ENCODE peak calls at places on chromosomes 6 and 20, in nine cellular contexts. R is gastrocnemius medialis, W is ovary, G is heart left ventricle, N is adrenal gland, O is tibial nerve, B is stomach, F is A549, D is upper lobe of left lung. T is an unnamed sample.

GRCh38 chr6:158279615-158280014 is 32.6 kb upstream of the TULP4 start:
- DNase-seq in R (no peak), W (peak; percentile 59), G (no peak), N (no peak), O (no peak), B (no peak), F (no peak), D (no peak), T (peak; percentile 61)

GRCh38 chr6:106226676-106227075 is 98.9 kb downstream of the ATG5 start:
- DNase-seq in R (no peak), W (no peak), G (no peak), N (no peak), O (no peak), B (no peak), F (no peak), D (no peak), T (no peak)

GRCh38 chr6:99979953-99980352 is 14.1 kb downstream of the MCHR2 start:
- DNase-seq in R (no peak), W (no peak), G (no peak), N (no peak), O (no peak), B (no peak), F (no peak), D (no peak), T (no peak)

GRCh38 chr6:134909701-134910595 is 40.0 kb downstream of the ALDH8A1 start:
- DNase-seq in R (no peak), W (no peak), G (no peak), N (peak; percentile 31), O (no peak), B (no peak), F (no peak), D (no peak), T (no peak)

GRCh38 chr20:39661833-39662232 is 699.7 kb downstream of the DHX35 start:
- DNase-seq in R (no peak), W (no peak), G (no peak), N (no peak), O (no peak), B (no peak), F (peak; percentile 11), D (no peak), T (no peak)

GRCh38 chr6:145214570-145214969 is 520.8 kb downstream of the EPM2A start:
- DNase-seq in R (no peak), W (no peak), G (no peak), N (no peak), O (no peak), B (no peak), F (peak; percentile 13), D (no peak), T (no peak)

GRCh38 chr20:36311141-36311853 is 5.2 kb downstream of the DLGAP4 start:
- DNase-seq in R (no peak), W (no peak), G (no peak), N (no peak), O (no peak), B (no peak), F (no peak), D (no peak), T (no peak)

GRCh38 chr20:46709459-46710148 is at the start of gene SLC2A10:
- DNase-seq in R (no peak), W (peak; percentile 76), G (peak; percentile 59), N (peak; percentile 40), O (peak; percentile 38), B (peak; percentile 73), F (no peak), D (peak; percentile 93), T (peak; percentile 54)

GRCh38 chr6:161181136-161181535 is 92.7 kb downstream of the AGPAT4 start:
- DNase-seq in R (no peak), W (no peak), G (no peak), N (no peak), O (no peak), B (no peak), F (no peak), D (no peak), T (no peak)

GRCh38 chr6:13813621-13814175 is 659 bp downstream of the MCUR1 start:
- DNase-seq in R (no peak), W (peak; percentile 77), G (peak; percentile 72), N (peak; percentile 52), O (no peak), B (peak; percentile 58), F (peak; percentile 58), D (no peak), T (peak; percentile 61)

GRCh38 chr6:38134704-38135088 is 315.2 kb downstream of the ZFAND3 start:
- DNase-seq in R (no peak), W (no peak), G (no peak), N (no peak), O (no peak), B (no peak), F (no peak), D (no peak), T (no peak)

GRCh38 chr20:11995750-11996567 is 78.3 kb downstream of the BTBD3 start:
- DNase-seq in R (no peak), W (no peak), G (peak; percentile 12), N (no peak), O (peak; percentile 14), B (no peak), F (no peak), D (no peak), T (no peak)

GRCh38 chr20:31673435-31673834 is 35.7 kb downstream of the COX4I2 start:
- DNase-seq in R (no peak), W (no peak), G (no peak), N (no peak), O (no peak), B (no peak), F (no peak), D (no peak), T (no peak)
- TF ChIP-seq POLR2A in R (no peak), W (no peak), G (no peak), N (no peak), O (no peak), B (no peak), F (no peak), D (no peak), T (no peak)

GRCh38 chr6:142376115-142376514 is 74.3 kb downstream of the ADGRG6 start:
- DNase-seq in R (no peak), W (no peak), G (no peak), N (no peak), O (no peak), B (no peak), F (peak; percentile 61), D (no peak), T (no peak)
- H3K4me1 ChIP-seq in R (no peaks in the 10 kb centered on the region), W (no peaks in the 10 kb centered on the region), G (peaks cover 9% of the 10 kb centered on the region), N (no peaks in the 10 kb centered on the region), O (peaks cover 21% of the 10 kb centered on the region), B (peaks cover 14% of the 10 kb centered on the region), F (peaks cover 84% of the 10 kb centered on the region), D (peaks cover 30% of the 10 kb centered on the region), T (no peaks in the 10 kb centered on the region)

DNA sequence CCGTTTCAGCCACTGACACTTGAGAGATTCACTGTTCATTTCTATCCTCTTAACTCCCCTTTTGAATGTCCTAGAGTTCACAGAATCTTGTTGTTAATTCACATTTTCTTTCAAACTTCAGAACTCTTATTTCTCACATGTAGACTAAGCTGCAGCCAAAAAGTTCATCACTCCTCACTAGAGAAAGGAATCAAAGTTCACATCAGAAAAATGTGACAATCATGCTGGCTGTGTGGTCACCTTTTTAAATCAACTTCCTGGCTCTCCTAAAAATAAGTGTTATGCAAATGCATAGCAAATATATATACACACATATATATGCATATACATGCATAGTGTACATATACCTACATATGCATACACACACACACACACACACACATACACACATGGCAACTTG is 123.0 kb downstream of the CBLN4 start:
- DNase-seq in R (no peak), W (no peak), G (no peak), N (no peak), O (no peak), B (no peak), F (no peak), D (no peak), T (no peak)
- H3K9me3 ChIP-seq in R (no peaks in the 10 kb centered on the region), W (no peaks in the 10 kb centered on the region), G (no peaks in the 10 kb centered on the region), N (no peaks in the 10 kb centered on the region), O (no peaks in the 10 kb centered on the region), B (no peaks in the 10 kb centered on the region), F (no peaks in the 10 kb centered on the region), D (no peaks in the 10 kb centered on the region), T (no peaks in the 10 kb centered on the region)

DNA sequence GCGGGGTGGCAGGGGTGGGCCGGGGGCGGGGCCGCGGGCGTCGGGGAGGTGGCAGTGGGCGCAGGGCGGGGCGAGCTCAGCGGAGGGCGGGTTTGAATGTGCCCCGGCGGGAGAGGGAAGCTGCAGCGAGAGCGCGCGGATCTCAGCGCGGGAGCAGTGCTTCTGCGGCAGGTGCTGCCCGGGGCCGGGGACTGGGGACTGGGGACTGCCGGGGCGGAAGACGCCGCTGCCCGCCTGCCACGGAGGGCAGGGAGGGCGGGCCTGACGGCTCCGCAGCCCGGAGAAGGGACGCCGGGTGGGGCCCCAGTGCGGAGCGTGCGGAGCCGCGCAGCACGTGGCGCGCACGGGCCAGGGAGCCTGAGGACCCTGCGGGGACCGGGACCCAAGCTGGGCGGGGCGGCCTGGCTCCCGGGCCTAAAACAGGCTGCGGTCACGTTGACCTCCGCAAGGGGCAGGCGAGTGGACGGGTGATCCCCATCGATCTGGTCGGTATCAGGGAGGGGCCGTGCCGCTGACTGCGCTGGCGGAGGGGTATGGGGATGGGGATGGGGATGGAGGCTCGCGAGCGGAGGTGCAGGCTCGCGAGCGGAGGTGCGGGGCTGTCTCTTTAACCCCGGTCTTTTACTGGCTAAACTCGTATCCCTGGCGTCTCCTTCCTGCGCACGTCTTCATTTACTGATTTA is at the start of gene SLC29A1:
- DNase-seq in R (peak; percentile 74), W (peak; percentile 79), G (peak; percentile 85), N (peak; percentile 67), O (peak; percentile 71), B (peak; percentile 76), F (peak; percentile 69), D (peak; percentile 96), T (peak; percentile 74)
- TF ChIP-seq POLR2A in R (peak; percentile 80), W (peak; percentile 9), G (peak; percentile 45), N (peak; percentile 62), O (peak; percentile 30), B (no peak), F (peak; percentile 56), D (no peak), T (peak; percentile 38)

GRCh38 chr6:39820553-39820952 is 28.4 kb downstream of the DAAM2 start:
- DNase-seq in R (no peak), W (no peak), G (no peak), N (no peak), O (no peak), B (no peak), F (no peak), D (no peak), T (no peak)
- H3K4me1 ChIP-seq in R (peaks cover 41% of the 10 kb centered on the region), W (peaks cover 18% of the 10 kb centered on the region), G (peaks cover 51% of the 10 kb centered on the region), N (peaks cover 45% of the 10 kb centered on the region), O (peaks cover 86% of the 10 kb centered on the region), B (peaks cover 11% of the 10 kb centered on the region), F (no peaks in the 10 kb centered on the region), D (peaks cover 34% of the 10 kb centered on the region), T (peaks cover 6% of the 10 kb centered on the region)